ENCODE peak calls at places on chromosomes 13 and 19, in four cellular contexts. V, N, U and K are unnamed samples.

GRCh38 chr19:43934055-43934984 is 762 bp downstream of the ZNF45 start:
- DNase-seq in V (no peak), N (no peak), U (no peak), K (no peak)

GRCh38 chr13:80072231-80072630 is 268.7 kb downstream of the SPRY2 start:
- DNase-seq in V (no peak), N (no peak), U (no peak), K (no peak)

GRCh38 chr13:104809483-104809882 is 1726.0 kb downstream of the EFNB2 start:
- DNase-seq in V (no peak), N (no peak), U (no peak), K (no peak)

GRCh38 chr19:35261356-35262100 is 7.2 kb upstream of the USF2 start:
- DNase-seq in V (no peak), N (no peak), U (no peak), K (no peak)

GRCh38 chr19:12052057-12052570 is 647 bp downstream of the ZNF878 start:
- DNase-seq in V (no peak), N (no peak), U (peak; percentile 7), K (no peak)

GRCh38 chr13:91946498-91947070 is 548.2 kb downstream of the GPC5 start:
- DNase-seq in V (peak; percentile 44), N (no peak), U (peak; percentile 1), K (no peak)

GRCh38 chr19:23991170-23991569 is 76.5 kb downstream of the ZNF726 start:
- DNase-seq in V (peak; percentile 49), N (no peak), U (peak; percentile 60), K (no peak)

GRCh38 chr19:13085673-13086072 is 17.0 kb downstream of the LYL1 start:
- DNase-seq in V (no peak), N (no peak), U (no peak), K (no peak)

GRCh38 chr13:86882107-86882506 is 789.1 kb upstream of the SLITRK5 start:
- DNase-seq in V (no peak), N (peak; percentile 62), U (no peak), K (no peak)

GRCh38 chr13:36921902-36922301 is 1.9 kb upstream of the SMAD9 start:
- DNase-seq in V (no peak), N (no peak), U (no peak), K (no peak)

GRCh38 chr19:48569814-48570213 is 17.8 kb downstream of the SULT2B1 start:
- DNase-seq in V (no peak), N (no peak), U (no peak), K (no peak)

GRCh38 chr19:40377876-40378385 is 12.1 kb downstream of the HIPK4 start:
- DNase-seq in V (no peak), N (no peak), U (no peak), K (no peak)

GRCh38 chr13:45825124-45825650 is 26.4 kb downstream of the SIAH3 start:
- DNase-seq in V (no peak), N (no peak), U (no peak), K (no peak)

GRCh38 chr19:36225219-36225892 is 10.4 kb downstream of the ZNF146 start:
- DNase-seq in V (no peak), N (no peak), U (peak; percentile 72), K (no peak)

GRCh38 chr13:97339019-97339988 is 94.7 kb upstream of the RAP2A start:
- DNase-seq in V (no peak), N (no peak), U (no peak), K (no peak)

GRCh38 chr13:75430618-75431209 is 51.3 kb downstream of the TBC1D4 start:
- DNase-seq in V (no peak), N (no peak), U (no peak), K (no peak)

GRCh38 chr19:58154287-58154678 is 3.7 kb upstream of the ZNF329 start:
- DNase-seq in V (peak; percentile 38), N (no peak), U (peak; percentile 32), K (no peak)

GRCh38 chr19:35204799-35205732 is 23.5 kb downstream of the FAM187B start:
- DNase-seq in V (no peak), N (no peak), U (no peak), K (no peak)

GRCh38 chr13:91313103-91313502 is 34.4 kb upstream of the MIR17HG start:
- DNase-seq in V (peak; percentile 22), N (no peak), U (peak; percentile 51), K (no peak)

GRCh38 chr13:73341748-73342147 is 282.9 kb downstream of the KLF5 start:
- DNase-seq in V (no peak), N (no peak), U (peak; percentile 12), K (no peak)

GRCh38 chr19:6589711-6590457 is 1.1 kb downstream of the CD70 start:
- DNase-seq in V (no peak), N (no peak), U (no peak), K (no peak)

GRCh38 chr13:35764359-35765015 is 288.0 kb upstream of the MAB21L1 start:
- DNase-seq in V (no peak), N (no peak), U (no peak), K (no peak)

GRCh38 chr13:112056739-112057433 is 10.1 kb upstream of the SOX1 start:
- DNase-seq in V (no peak), N (no peak), U (no peak), K (no peak)
- TF ChIP-seq EZH2 in V (no peak), N (no peak), U (no peak), K (no peak)

GRCh38 chr19:10848208-10848843 is at the start of gene C19orf38:
- DNase-seq in V (no peak), N (no peak), U (no peak), K (no peak)
- TF ChIP-seq POLR2AphosphoS5 in V (no peak), N (no peak), U (no peak), K (no peak)

GRCh38 chr19:45276284-45276687 is 25.2 kb downstream of the MARK4 start:
- DNase-seq in V (peak; percentile 87), N (no peak), U (no peak), K (peak; percentile 65)
- H3K36me3 ChIP-seq in V (peaks cover 20% of the 10 kb centered on the region), N (peaks cover 13% of the 10 kb centered on the region), U (no peaks in the 10 kb centered on the region), K (peaks cover 5% of the 10 kb centered on the region)

DNA sequence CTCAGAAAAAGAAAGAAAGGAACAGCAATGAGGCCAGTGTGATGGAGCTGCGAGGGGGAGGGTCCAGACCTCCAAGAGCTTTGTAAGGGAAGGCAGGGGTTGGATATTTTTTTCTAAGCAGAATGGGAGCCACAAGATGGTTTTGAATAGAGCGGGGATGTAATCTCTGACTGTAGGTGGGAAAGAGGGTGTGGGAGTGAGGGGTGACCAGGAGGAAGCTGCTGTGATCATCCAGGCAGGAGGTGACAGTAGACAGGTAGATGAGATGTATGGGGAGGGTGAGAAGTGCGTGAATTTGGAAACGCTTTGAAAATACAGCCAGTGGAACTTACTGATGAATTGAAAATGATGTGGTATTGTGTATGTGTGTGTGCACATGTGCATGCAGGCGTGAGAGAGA is 7.4 kb downstream of the IFNL2 start:
- DNase-seq in V (no peak), N (no peak), U (no peak), K (no peak)
- TF ChIP-seq EZH2 in V (no peak), N (no peak), U (no peak), K (no peak)

DNA sequence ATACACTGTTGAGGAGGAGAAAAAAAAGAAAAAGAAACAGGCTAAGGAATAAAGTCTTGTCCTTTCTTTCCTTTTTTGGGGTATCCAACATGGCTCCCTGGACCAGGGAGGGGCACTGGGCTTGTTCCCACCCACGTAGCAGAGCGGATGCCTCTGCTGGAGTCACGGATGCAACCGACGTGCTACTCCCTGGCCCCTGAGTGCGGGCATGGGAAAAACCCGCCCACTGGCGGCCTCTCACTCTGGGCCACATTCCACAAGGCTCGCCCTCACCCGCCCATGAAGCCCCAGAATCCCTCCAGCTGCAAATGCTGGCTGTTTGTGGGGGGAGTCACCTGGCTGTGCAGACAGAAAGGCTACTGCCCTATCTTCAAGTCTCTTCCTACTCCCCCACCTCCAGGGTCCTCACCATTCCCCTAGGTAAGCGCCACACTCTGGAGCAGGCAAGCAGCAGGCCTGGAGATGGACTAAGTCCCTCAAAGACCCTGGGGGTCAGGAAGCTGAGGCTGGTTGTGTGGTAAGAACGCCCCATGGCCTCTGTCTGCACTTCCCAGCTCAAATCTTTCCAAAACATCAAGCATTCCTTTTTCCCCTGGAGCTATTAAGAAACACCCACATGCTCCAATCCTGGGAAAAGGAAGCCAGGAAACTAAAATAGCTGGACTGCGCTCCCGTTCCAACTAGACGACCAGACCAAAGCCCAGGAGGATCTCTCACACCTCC is 17.8 kb upstream of the EPHX3 start:
- DNase-seq in V (no peak), N (no peak), U (peak; percentile 75), K (no peak)
- TF ChIP-seq POLR2AphosphoS5 in V (no peak), N (no peak), U (no peak), K (no peak)

GRCh38 chr19:3056454-3057016 is 5.8 kb downstream of the TLE5 start:
- DNase-seq in V (no peak), N (no peak), U (no peak), K (no peak)
- H3K36me3 ChIP-seq in V (peaks cover 50% of the 10 kb centered on the region), N (peaks cover 8% of the 10 kb centered on the region), U (peaks cover 16% of the 10 kb centered on the region), K (peaks cover 64% of the 10 kb centered on the region)